ENCODE peak calls at places on chromosomes 2 and 18, in ten cellular contexts. B is CD8-positive, alpha-beta memory T cell; K is Peyer's patch; Q is DND-41; E is AG04450; P is pancreas; Z is GM12865; Y is tibial nerve; S is hepatocyte; D is fibroblast of mammary gland. W is an unnamed sample.

GRCh38 chr18:57210711-57211411 is 64.0 kb downstream of the BOD1L2 start:
- DNase-seq in E (no peak), B (no peak), D (no peak), Y (no peak), Z (no peak), K (peak; percentile 53), S (peak; percentile 50), P (no peak), Q (no peak), W (no peak)

GRCh38 chr2:121017411-121017810 is 267.6 kb downstream of the TFCP2L1 start:
- DNase-seq in K (no peak), Q (no peak), S (no peak), Z (no peak), B (no peak), E (no peak), Y (no peak), P (no peak), D (no peak), W (no peak)

GRCh38 chr2:162072181-162072702 is 1.8 kb downstream of the DPP4 start:
- DNase-seq in Q (no peak), Y (no peak), B (no peak), K (no peak), E (peak; percentile 57), D (peak; percentile 72), Z (peak; percentile 38), S (no peak), P (no peak), W (no peak)

GRCh38 chr2:229408356-229408755 is 137.3 kb upstream of the PID1 start:
- DNase-seq in E (peak; percentile 76), S (peak; percentile 81), Y (peak; percentile 88), B (no peak), Q (no peak), Z (no peak), P (no peak), D (peak; percentile 98), K (peak; percentile 73), W (no peak)

GRCh38 chr2:150697596-150697995 is 210.1 kb upstream of the RND3 start:
- DNase-seq in S (no peak), Q (no peak), P (no peak), E (no peak), K (no peak), D (no peak), Y (peak; percentile 44), B (no peak), Z (no peak), W (no peak)

GRCh38 chr2:229141626-229142025 is 129.5 kb downstream of the PID1 start:
- DNase-seq in P (no peak), S (no peak), D (peak; percentile 87), K (no peak), Z (no peak), E (no peak), Q (no peak), B (no peak), Y (no peak), W (no peak)

GRCh38 chr2:205022751-205023150 is 477.5 kb downstream of the PARD3B start:
- DNase-seq in B (no peak), E (no peak), Q (no peak), S (no peak), K (no peak), P (no peak), Y (no peak), Z (no peak), D (no peak), W (no peak)

GRCh38 chr2:162838141-162838500 is 446 bp downstream of the KCNH7 start:
- DNase-seq in Y (no peak), E (no peak), P (no peak), Q (no peak), B (no peak), D (no peak), Z (no peak), S (no peak), K (no peak), W (no peak)

GRCh38 chr2:37132914-37133313 is 23.9 kb downstream of the EIF2AK2 start:
- DNase-seq in B (no peak), E (no peak), Y (no peak), Q (no peak), D (no peak), K (no peak), Z (no peak), S (no peak), P (no peak), W (no peak)

GRCh38 chr2:230793573-230794359 is 71.0 kb upstream of the ITM2C start:
- DNase-seq in S (peak; percentile 79), Q (no peak), K (peak; percentile 84), E (peak; percentile 99), Z (peak; percentile 66), Y (peak; percentile 70), B (peak; percentile 85), D (peak; percentile 100), P (no peak), W (no peak)

GRCh38 chr18:74499633-74500032 is 3.5 kb downstream of the CNDP2 start:
- DNase-seq in D (peak; percentile 74), P (peak; percentile 81), Q (peak; percentile 71), Z (peak; percentile 86), B (peak; percentile 68), K (peak; percentile 86), S (peak; percentile 62), E (no peak), Y (peak; percentile 31), W (no peak)

GRCh38 chr2:26033270-26033768 is 565 bp upstream of the RAB10 start:
- DNase-seq in E (peak; percentile 55), Z (peak; percentile 86), K (no peak), P (no peak), Q (no peak), B (no peak), S (peak; percentile 91), D (peak; percentile 79), Y (no peak), W (no peak)

GRCh38 chr2:221103930-221104329 is 468.2 kb downstream of the EPHA4 start:
- DNase-seq in K (no peak), D (no peak), B (no peak), Y (no peak), E (no peak), Q (no peak), S (no peak), P (no peak), Z (no peak), W (no peak)

GRCh38 chr18:59910967-59911366 is 11.2 kb downstream of the PMAIP1 start:
- DNase-seq in D (peak; percentile 67), E (no peak), B (no peak), S (peak; percentile 45), K (no peak), Z (no peak), P (no peak), Y (no peak), Q (no peak), W (no peak)

GRCh38 chr2:119338826-119339561 is 27.6 kb downstream of the C2orf76 start:
- DNase-seq in Y (no peak), P (no peak), K (peak; percentile 83), S (no peak), D (no peak), E (no peak), Q (peak; percentile 81), Z (peak; percentile 71), B (peak; percentile 73), W (no peak)

DNA sequence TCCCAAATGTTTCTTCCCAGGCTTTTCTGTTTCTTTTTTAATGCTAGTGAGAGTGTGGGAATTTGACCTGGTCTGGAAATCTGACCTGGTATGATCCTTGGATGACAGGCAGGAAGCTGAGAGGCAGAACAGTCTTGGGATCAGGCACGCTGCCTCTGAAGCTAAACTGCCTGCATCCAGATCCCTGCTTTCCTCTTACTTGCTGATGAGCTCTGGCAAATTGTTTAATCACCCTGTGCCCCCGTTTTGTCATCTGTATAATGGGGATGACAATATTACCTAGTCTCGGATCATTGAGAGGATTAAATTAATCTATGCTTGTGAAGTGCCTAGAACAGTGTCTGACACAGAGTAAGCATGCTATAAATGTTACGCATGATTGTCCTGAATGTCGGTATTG is 3.3 kb downstream of the KLHL23 start:
- DNase-seq in S (no peak), Y (no peak), K (no peak), D (peak; percentile 7), Z (no peak), P (no peak), E (no peak), Q (no peak), B (no peak), W (no peak)
- H3K4me3 ChIP-seq in S (no peak overlapping the region), Y (no peak overlapping the region), K (no peak overlapping the region), D (no peak overlapping the region), Z (no peak overlapping the region), P (no peak overlapping the region), E (no peak overlapping the region), Q (peak overlapping the region; percentile 81), B (no peak overlapping the region), W (no peak overlapping the region)

DNA sequence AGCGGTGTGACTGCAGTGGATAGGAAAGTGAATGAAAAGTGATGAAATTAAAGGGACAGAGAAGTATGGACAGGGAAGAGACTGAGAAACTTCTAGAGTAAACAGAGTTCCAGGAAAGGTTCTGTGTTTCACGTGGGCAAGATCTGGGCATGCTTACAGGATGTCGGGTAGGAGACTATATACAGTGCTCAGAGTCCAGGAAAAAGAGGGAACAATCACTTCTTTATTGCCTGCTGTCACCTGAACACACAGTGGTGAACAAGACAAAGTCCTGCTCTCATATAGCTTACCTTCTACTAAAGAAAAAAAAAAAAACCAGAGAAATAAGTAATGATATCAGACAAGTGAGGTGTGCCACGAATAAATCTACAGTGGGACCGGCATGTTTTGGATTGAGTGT is 2.4 kb downstream of the LRPPRC start:
- DNase-seq in S (no peak), P (no peak), D (no peak), Y (no peak), E (no peak), Z (no peak), B (no peak), Q (no peak), K (no peak), W (no peak)
- H3K4me3 ChIP-seq in S (no peak overlapping the region), P (no peak overlapping the region), D (no peak overlapping the region), Y (no peak overlapping the region), E (no peak overlapping the region), Z (no peak overlapping the region), B (no peak overlapping the region), Q (peak overlapping the region; percentile 95), K (no peak overlapping the region), W (no peak overlapping the region)

DNA sequence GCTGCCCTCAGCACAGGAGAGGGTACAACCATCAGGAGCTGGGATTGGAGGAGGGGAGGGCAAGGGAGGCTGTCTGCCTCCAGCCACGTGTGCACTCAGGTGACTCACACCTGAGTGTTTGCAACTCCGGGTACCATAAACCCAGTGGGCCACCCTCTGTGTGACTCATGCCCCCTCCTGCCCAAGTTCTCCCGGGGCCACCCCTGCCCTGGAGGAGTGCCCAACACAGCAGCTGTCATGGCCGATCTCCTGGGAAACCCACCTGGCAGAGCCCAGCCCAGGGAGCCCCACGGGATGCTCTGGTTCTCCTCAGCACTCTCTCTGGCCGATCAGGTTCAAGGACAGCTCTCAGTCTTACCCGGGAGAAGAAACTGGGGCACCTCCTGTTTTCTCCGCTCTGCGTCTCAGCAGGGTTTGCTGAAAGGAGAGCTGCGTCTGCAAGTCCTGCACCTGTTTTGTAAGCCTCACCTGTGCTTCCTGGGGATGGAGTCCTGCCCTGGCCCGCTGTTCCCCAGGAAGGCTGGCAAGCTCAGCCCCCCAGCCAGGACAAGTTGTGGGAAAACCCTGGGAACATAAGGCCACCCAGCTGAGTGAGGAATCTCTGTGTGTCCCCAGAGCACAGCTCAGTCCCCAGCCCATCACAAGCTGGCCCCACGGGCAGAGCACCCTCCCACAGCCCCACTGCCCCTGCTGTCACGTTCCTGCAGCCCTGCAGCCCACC is 44.0 kb upstream of the UBE2F start:
- DNase-seq in D (no peak), K (peak; percentile 86), B (no peak), S (peak; percentile 72), P (peak; percentile 73), Y (no peak), Q (no peak), Z (no peak), E (no peak), W (peak; percentile 76)
- H3K4me3 ChIP-seq in D (no peak overlapping the region), K (peak overlapping the region; percentile 51), B (no peak overlapping the region), S (no peak overlapping the region), P (peak overlapping the region; percentile 35), Y (no peak overlapping the region), Q (no peak overlapping the region), Z (no peak overlapping the region), E (no peak overlapping the region), W (no peak overlapping the region)

GRCh38 chr2:223914349-223914748 is 30.8 kb downstream of the WDFY1 start:
- DNase-seq in D (no peak), S (no peak), K (no peak), Z (no peak), P (no peak), B (no peak), Q (no peak), Y (no peak), E (no peak), W (no peak)
- H3K4me3 ChIP-seq in D (no peak overlapping the region), S (no peak overlapping the region), K (no peak overlapping the region), Z (no peak overlapping the region), P (no peak overlapping the region), B (no peak overlapping the region), Q (no peak overlapping the region), Y (no peak overlapping the region), E (no peak overlapping the region), W (no peak overlapping the region)

W was measured in H7.